ENCODE peak calls at places on chromosomes 1 and 21, in five cellular contexts. W, Z, N, K and D are unnamed samples.

GRCh38 chr1:111225091-111225490 is 2.4 kb upstream of the CHI3L2 start:
- DNase-seq in W (no peak), Z (no peak), N (no peak), K (no peak), D (no peak)

GRCh38 chr1:246947255-246947654 is 15.5 kb upstream of the AHCTF1 start:
- DNase-seq in W (no peak), Z (no peak), N (peak; percentile 61), K (peak; percentile 46), D (peak; percentile 13)

GRCh38 chr1:9080704-9081291 is 11.4 kb upstream of the SLC2A5 start:
- DNase-seq in W (no peak), Z (no peak), N (peak; percentile 46), K (no peak), D (peak; percentile 82)

GRCh38 chr21:36104306-36105300 is 30.3 kb upstream of the CBR3 start:
- DNase-seq in W (peak; percentile 72), Z (peak; percentile 54), N (peak; percentile 22), K (peak; percentile 26), D (peak; percentile 60)

GRCh38 chr1:47797555-47797954 is 199.6 kb downstream of the TRABD2B start:
- DNase-seq in W (no peak), Z (no peak), N (no peak), K (no peak), D (no peak)

GRCh38 chr1:224637936-224638335 is 21.8 kb downstream of the CNIH3 start:
- DNase-seq in W (no peak), Z (no peak), N (no peak), K (no peak), D (no peak)

GRCh38 chr1:91727763-91728162 is 158.2 kb downstream of the TGFBR3 start:
- DNase-seq in W (no peak), Z (no peak), N (no peak), K (no peak), D (no peak)

GRCh38 chr1:42167611-42168396 is 3.3 kb upstream of the GUCA2A start:
- DNase-seq in W (no peak), Z (no peak), N (no peak), K (no peak), D (peak; percentile 44)

GRCh38 chr1:96598416-96599168 is 123.0 kb upstream of the PTBP2 start:
- DNase-seq in W (no peak), Z (no peak), N (peak; percentile 32), K (peak; percentile 81), D (no peak)

GRCh38 chr1:23198373-23198772 is 18.9 kb downstream of the HTR1D start:
- DNase-seq in W (no peak), Z (no peak), N (peak; percentile 96), K (peak; percentile 97), D (no peak)

GRCh38 chr1:67635055-67635809 is 49.8 kb upstream of the GADD45A start:
- DNase-seq in W (no peak), Z (no peak), N (no peak), K (no peak), D (no peak)

GRCh38 chr1:89728381-89728780 is 92.5 kb upstream of the LRRC8D start:
- DNase-seq in W (no peak), Z (no peak), N (no peak), K (no peak), D (no peak)

GRCh38 chr1:21259316-21260076 is 30.8 kb downstream of the ECE1 start:
- DNase-seq in W (no peak), Z (no peak), N (no peak), K (no peak), D (no peak)

GRCh38 chr1:59703918-59704378 is 110.8 kb upstream of the HOOK1 start:
- DNase-seq in W (no peak), Z (no peak), N (no peak), K (peak; percentile 93), D (peak; percentile 59)
- H3K18ac ChIP-seq in W (no peak overlapping the region), Z (no peak overlapping the region), N (no peak overlapping the region), K (peak overlapping the region; percentile 49), D (no peak overlapping the region)

GRCh38 chr1:60914982-60915381 is 167.4 kb upstream of the NFIA start:
- DNase-seq in W (no peak), Z (no peak), N (no peak), K (no peak), D (no peak)

GRCh38 chr1:60916178-60916577 is 166.2 kb upstream of the NFIA start:
- DNase-seq in W (no peak), Z (no peak), N (no peak), K (no peak), D (no peak)

GRCh38 chr1:60915441-60915840 is 166.9 kb upstream of the NFIA start:
- DNase-seq in W (no peak), Z (no peak), N (no peak), K (no peak), D (no peak)

GRCh38 chr1:60911980-60912692 is 170.2 kb upstream of the NFIA start:
- DNase-seq in W (peak; percentile 65), Z (no peak), N (no peak), K (no peak), D (no peak)

DNA sequence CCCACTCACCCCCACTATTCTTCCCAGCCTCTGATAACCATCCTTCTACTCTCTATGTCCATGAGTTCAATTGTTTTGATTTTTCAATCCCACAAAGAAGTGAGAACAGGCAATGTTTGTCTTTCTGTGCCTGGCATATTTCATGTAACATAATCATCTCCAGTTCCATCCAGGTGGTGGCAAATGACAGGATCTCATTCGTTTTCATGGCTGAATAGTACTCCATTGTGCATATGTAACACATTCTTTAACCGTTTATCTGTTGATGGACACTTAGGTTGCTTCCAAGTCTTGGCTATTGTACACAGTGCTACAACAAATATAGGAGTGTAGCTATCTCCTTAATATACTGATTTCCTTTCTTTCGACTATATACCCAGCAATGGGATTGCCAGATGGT is 169.3 kb upstream of the NFIA start:
- DNase-seq in W (no peak), Z (no peak), N (no peak), K (no peak), D (no peak)
- H3K18ac ChIP-seq in W (no peak overlapping the region), Z (no peak overlapping the region), N (no peak overlapping the region), K (no peak overlapping the region), D (no peak overlapping the region)

GRCh38 chr1:33970148-33970825 is 106.4 kb downstream of the HMGB4 start:
- DNase-seq in W (peak; percentile 55), Z (peak; percentile 41), N (no peak), K (no peak), D (no peak)

GRCh38 chr1:33971913-33972312 is 108.0 kb downstream of the HMGB4 start:
- DNase-seq in W (no peak), Z (no peak), N (no peak), K (no peak), D (no peak)

GRCh38 chr1:33971018-33971710 is 107.3 kb downstream of the HMGB4 start:
- DNase-seq in W (no peak), Z (no peak), N (no peak), K (peak; percentile 15), D (no peak)

GRCh38 chr1:33966346-33967141 is 102.7 kb downstream of the HMGB4 start:
- DNase-seq in W (no peak), Z (no peak), N (no peak), K (peak; percentile 53), D (peak; percentile 69)
- H3K18ac ChIP-seq in W (no peak overlapping the region), Z (no peak overlapping the region), N (no peak overlapping the region), K (no peak overlapping the region), D (no peak overlapping the region)

GRCh38 chr21:16280731-16281130 is 550.9 kb downstream of the USP25 start:
- DNase-seq in W (no peak), Z (no peak), N (peak; percentile 15), K (no peak), D (no peak)
- H3K18ac ChIP-seq in W (no peak overlapping the region), Z (no peak overlapping the region), N (no peak overlapping the region), K (no peak overlapping the region), D (no peak overlapping the region)

DNA sequence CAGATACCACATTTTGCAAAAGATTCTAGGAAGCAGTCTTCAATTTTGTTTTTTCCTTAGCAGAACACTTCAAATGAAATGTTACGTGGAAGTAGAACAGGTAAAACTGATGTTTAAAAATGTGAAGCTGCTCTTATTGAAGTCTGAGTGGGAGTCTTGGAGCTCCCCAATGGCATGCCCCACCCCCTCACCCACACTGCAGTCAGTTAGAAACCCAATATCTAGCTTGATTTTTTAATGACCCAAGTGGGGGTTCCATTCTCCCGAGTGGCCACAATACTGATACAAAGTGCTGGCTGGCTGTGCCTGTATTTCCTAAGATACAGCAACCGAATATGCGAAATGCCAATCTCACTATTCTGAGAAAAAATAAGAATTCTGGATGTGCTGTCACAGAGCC is 31.3 kb downstream of the GPR3 start:
- DNase-seq in W (no peak), Z (no peak), N (no peak), K (no peak), D (no peak)
- H3K18ac ChIP-seq in W (no peak overlapping the region), Z (no peak overlapping the region), N (no peak overlapping the region), K (no peak overlapping the region), D (no peak overlapping the region)

GRCh38 chr1:195591917-195592672 is 1016.1 kb downstream of the KCNT2 start:
- DNase-seq in W (no peak), Z (no peak), N (peak; percentile 19), K (peak; percentile 89), D (peak; percentile 2)

GRCh38 chr1:195594773-195595172 is 1013.5 kb downstream of the KCNT2 start:
- DNase-seq in W (no peak), Z (no peak), N (no peak), K (no peak), D (no peak)

GRCh38 chr1:195584870-195585624 is 1023.2 kb downstream of the KCNT2 start:
- DNase-seq in W (peak; percentile 44), Z (no peak), N (no peak), K (peak; percentile 15), D (no peak)

GRCh38 chr1:195594322-195594721 is 1013.9 kb downstream of the KCNT2 start:
- DNase-seq in W (no peak), Z (no peak), N (no peak), K (no peak), D (no peak)

DNA sequence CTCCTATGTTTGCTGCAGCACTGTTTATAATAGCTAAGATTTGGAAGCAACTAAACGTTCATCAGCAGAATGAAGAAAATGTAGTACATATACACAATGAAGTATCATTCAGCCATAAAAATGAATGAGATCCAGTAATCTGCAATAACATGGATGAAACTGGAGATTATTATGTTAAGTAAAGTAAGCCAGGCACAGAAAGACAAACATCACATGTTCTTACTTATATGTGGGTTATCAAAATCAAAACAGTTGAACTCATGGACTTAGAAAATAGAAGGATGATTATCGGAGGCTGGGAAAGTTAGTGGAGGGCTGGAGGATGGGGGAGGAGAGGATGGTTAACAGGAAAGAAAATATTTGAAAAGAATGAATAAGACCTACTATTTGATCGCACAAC is 1017.6 kb downstream of the KCNT2 start:
- DNase-seq in W (no peak), Z (no peak), N (no peak), K (peak; percentile 1), D (no peak)
- H3K18ac ChIP-seq in W (no peak overlapping the region), Z (no peak overlapping the region), N (no peak overlapping the region), K (no peak overlapping the region), D (no peak overlapping the region)